ENCODE peak calls at places on chromosomes 6 and 20, in four cellular contexts. Q, Y, W and R are unnamed samples.

GRCh38 chr6:100457251-100457990 is 7.3 kb downstream of the SIM1 start:
- DNase-seq in W (no peak), Q (no peak), Y (no peak), R (no peak)

GRCh38 chr20:1964061-1964460 is 29.8 kb downstream of the PDYN start:
- DNase-seq in Q (no peak), Y (no peak), W (no peak), R (no peak)

GRCh38 chr6:145929037-145929633 is 35.0 kb downstream of the SHPRH start:
- DNase-seq in W (no peak), Y (peak; percentile 7), Q (no peak), R (peak; percentile 4)

GRCh38 chr20:7967199-7967844 is 27.1 kb upstream of the HAO1 start:
- DNase-seq in W (no peak), Q (no peak), Y (no peak), R (no peak)

GRCh38 chr6:125507987-125508655 is 206.4 kb upstream of the HDDC2 start:
- DNase-seq in Q (no peak), Y (no peak), W (no peak), R (no peak)

GRCh38 chr6:87724994-87725811 is 23.2 kb upstream of the AKIRIN2 start:
- DNase-seq in W (no peak), Y (no peak), Q (no peak), R (no peak)

GRCh38 chr20:48701702-48702101 is 126.1 kb downstream of the PREX1 start:
- DNase-seq in Q (no peak), Y (no peak), W (peak; percentile 46), R (no peak)

GRCh38 chr20:23068283-23068682 is 17.8 kb downstream of the CD93 start:
- DNase-seq in Y (no peak), W (no peak), Q (no peak), R (no peak)

GRCh38 chr6:63804381-63804956 is 168.9 kb downstream of the PHF3 start:
- DNase-seq in Q (no peak), W (no peak), Y (no peak), R (no peak)

GRCh38 chr6:28634758-28635546 is 109.3 kb downstream of the GPX5 start:
- DNase-seq in W (no peak), Y (no peak), Q (no peak), R (no peak)

GRCh38 chr20:48294196-48294595 is 508.9 kb upstream of the SULF2 start:
- DNase-seq in Y (no peak), Q (no peak), W (no peak), R (no peak)

GRCh38 chr6:111184827-111185567 is 97.7 kb downstream of the SLC16A10 start:
- DNase-seq in Q (no peak), Y (no peak), W (no peak), R (no peak)

GRCh38 chr6:51554029-51554428 is 533.4 kb downstream of the PKHD1 start:
- DNase-seq in Q (no peak), Y (no peak), W (no peak), R (no peak)

GRCh38 chr6:24940311-24940917 is 4.7 kb upstream of the RIPOR2 start:
- DNase-seq in Q (no peak), W (no peak), Y (no peak), R (no peak)
- H3K4me3 ChIP-seq in Q (no peak overlapping the region), W (peak overlapping the region; percentile 28), Y (no peak overlapping the region), R (no peak overlapping the region)

GRCh38 chr6:21190701-21191588 is 402.6 kb upstream of the SOX4 start:
- DNase-seq in Y (no peak), Q (no peak), W (no peak), R (no peak)
- H3K27ac ChIP-seq in Y (no peak overlapping the region), Q (no peak overlapping the region), W (no peak overlapping the region), R (no peak overlapping the region)

GRCh38 chr20:15162061-15162740 is 824.8 kb upstream of the FLRT3 start:
- DNase-seq in Y (no peak), W (no peak), Q (no peak), R (no peak)
- H3K4me3 ChIP-seq in Y (no peak overlapping the region), W (peak overlapping the region; percentile 58), Q (no peak overlapping the region), R (no peak overlapping the region)

GRCh38 chr6:131958551-131959470 is 7.6 kb upstream of the CCN2 start:
- DNase-seq in Y (no peak), W (no peak), Q (no peak), R (no peak)
- H3K27ac ChIP-seq in Y (no peak overlapping the region), W (no peak overlapping the region), Q (no peak overlapping the region), R (no peak overlapping the region)

DNA sequence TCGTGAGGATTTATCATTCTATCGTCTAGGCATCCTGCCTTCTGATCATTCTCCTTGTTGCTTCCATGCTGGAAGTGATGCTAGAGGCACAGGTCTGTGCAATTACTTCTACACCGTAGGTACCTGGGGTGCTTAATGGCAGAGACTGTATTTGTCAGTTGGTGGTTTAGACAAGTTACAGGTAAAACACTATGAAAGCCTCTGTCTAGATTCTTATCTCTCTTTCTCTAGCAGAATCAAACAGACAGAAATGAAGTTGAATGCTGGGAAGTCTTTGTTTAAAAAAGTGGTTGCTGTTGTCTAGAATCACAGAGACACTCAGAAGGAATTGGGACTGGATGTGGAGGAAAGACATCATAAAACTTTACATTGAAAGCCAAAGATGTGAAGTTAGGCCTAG is 290.0 kb downstream of the SOX4 start:
- DNase-seq in Y (no peak), Q (no peak), W (no peak), R (no peak)
- H3K4me3 ChIP-seq in Y (no peak overlapping the region), Q (no peak overlapping the region), W (no peak overlapping the region), R (no peak overlapping the region)

GRCh38 chr20:63653041-63653973 is at the start of gene STMN3:
- DNase-seq in Y (peak; percentile 74), W (peak; percentile 92), Q (peak; percentile 89), R (peak; percentile 71)
- H3K27ac ChIP-seq in Y (peak within 1 kb of the TSS; percentile 99), W (peak within 1 kb of the TSS; percentile 4), Q (no peak within 1 kb of the TSS), R (no peak within 1 kb of the TSS)